ENCODE peak calls at places on chromosomes 5 and 9, in seven cellular contexts. W, P, B, G, J, T and X are unnamed samples.

GRCh38 chr5:32583582-32584232 is 1.6 kb upstream of the SUB1 start:
- DNase-seq in W (peak), P (no peak), B (no peak), G (no peak), J (no peak), T (peak), X (no peak)

GRCh38 chr9:89863141-89863540 is 258.3 kb downstream of the GADD45G start:
- DNase-seq in W (no peak), P (no peak), B (no peak), G (no peak), J (no peak), T (no peak), X (no peak)

GRCh38 chr5:9388941-9389674 is 156.8 kb downstream of the SEMA5A start:
- DNase-seq in W (no peak), P (no peak), B (no peak), G (no peak), J (no peak), T (no peak), X (no peak)

GRCh38 chr5:14914603-14915277 is 43.2 kb upstream of the ANKH start:
- DNase-seq in W (no peak), P (peak), B (no peak), G (peak), J (no peak), T (no peak), X (no peak)

GRCh38 chr5:163696270-163696887 is 191.0 kb downstream of the MAT2B start:
- DNase-seq in W (peak), P (peak), B (peak), G (peak), J (peak), T (no peak), X (no peak)

GRCh38 chr9:32705059-32705458 is 69.6 kb upstream of the TAF1L start:
- DNase-seq in W (no peak), P (peak), B (no peak), G (peak), J (no peak), T (no peak), X (no peak)

GRCh38 chr9:89483592-89484474 is 14.1 kb downstream of the SEMA4D start:
- DNase-seq in W (peak), P (no peak), B (no peak), G (no peak), J (no peak), T (peak), X (no peak)

GRCh38 chr9:99720455-99721050 is 101.1 kb upstream of the NR4A3 start:
- DNase-seq in W (no peak), P (peak), B (no peak), G (peak), J (no peak), T (no peak), X (no peak)

GRCh38 chr9:124481115-124481514 is 26.1 kb downstream of the NR5A1 start:
- DNase-seq in W (no peak), P (no peak), B (no peak), G (no peak), J (no peak), T (no peak), X (no peak)

GRCh38 chr5:59600998-59601397 is 292.5 kb downstream of the PDE4D start:
- DNase-seq in W (no peak), P (no peak), B (no peak), G (no peak), J (no peak), T (no peak), X (no peak)

GRCh38 chr5:54944364-54944763 is 41.0 kb downstream of the ESM1 start:
- DNase-seq in W (peak), P (peak), B (peak), G (peak), J (no peak), T (no peak), X (no peak)

GRCh38 chr5:10046681-10047080 is 203.0 kb downstream of the ATPSCKMT start:
- DNase-seq in W (no peak), P (no peak), B (no peak), G (no peak), J (no peak), T (no peak), X (no peak)

GRCh38 chr9:112367465-112367864 is 12.4 kb upstream of the HSDL2 start:
- DNase-seq in W (no peak), P (no peak), B (no peak), G (no peak), J (no peak), T (no peak), X (no peak)

GRCh38 chr5:34015120-34015807 is 7.4 kb upstream of the AMACR start:
- DNase-seq in W (peak), P (no peak), B (no peak), G (no peak), J (no peak), T (no peak), X (no peak)

DNA sequence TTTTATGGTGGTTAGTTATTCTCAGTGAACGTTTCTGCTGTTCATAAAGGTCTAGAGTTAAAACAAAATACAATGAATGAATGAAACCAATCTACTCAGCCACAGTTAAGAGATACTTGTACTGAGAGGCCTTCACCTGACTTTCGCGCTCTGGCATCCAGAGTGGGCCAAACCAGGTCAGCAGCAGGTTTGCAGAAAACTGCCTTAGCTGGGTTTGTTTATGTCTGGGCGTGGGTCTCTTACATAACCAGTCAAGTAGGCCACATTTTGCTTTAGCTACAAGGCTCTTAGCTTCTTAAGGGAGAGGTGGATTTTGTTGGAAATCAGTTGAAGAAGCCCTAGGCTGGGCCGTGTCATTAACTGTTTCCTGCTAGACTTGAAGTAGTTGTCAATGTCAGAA is 200.3 kb downstream of the ARHGEF28 start:
- DNase-seq in W (no peak), P (no peak), B (no peak), G (no peak), J (no peak), T (no peak), X (no peak)
- H3K4me3 ChIP-seq in W (no peak), P (no peak), B (no peak), G (no peak), J (no peak), T (no peak), X (no peak)

GRCh38 chr5:116272281-116272941 is 187.6 kb downstream of the COMMD10 start:
- DNase-seq in W (no peak), P (peak), B (no peak), G (peak), J (no peak), T (no peak), X (no peak)
- TF ChIP-seq CTCF in W (no peak), P (peak), B (no peak), G (peak), J (no peak), T (no peak), X (no peak)

DNA sequence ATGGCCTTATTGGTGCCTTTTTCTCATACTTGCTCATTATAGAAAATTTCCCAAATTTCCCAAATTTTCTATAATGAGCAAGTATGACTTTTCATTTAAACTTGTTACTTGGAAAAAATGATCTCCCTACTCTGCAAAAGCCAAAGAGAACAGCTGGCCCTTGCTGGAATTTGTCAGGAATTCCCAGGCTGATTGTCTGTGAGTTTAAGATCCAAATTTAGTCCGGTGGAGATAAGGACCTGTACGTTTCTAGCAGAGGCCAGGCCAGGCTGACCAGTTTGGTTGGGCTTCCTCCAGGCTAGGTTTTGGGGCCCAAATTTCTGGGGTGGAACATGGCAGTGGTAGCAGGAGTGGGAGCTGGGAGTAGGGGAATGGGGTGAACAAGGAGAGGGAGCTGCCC is 51.9 kb downstream of the NEURL1B start:
- DNase-seq in W (no peak), P (peak), B (no peak), G (peak), J (no peak), T (no peak), X (no peak)
- H3K4me3 ChIP-seq in W (no peak), P (no peak), B (no peak), G (no peak), J (no peak), T (no peak), X (no peak)

GRCh38 chr9:38066907-38067610 is 2.0 kb downstream of the SHB start:
- DNase-seq in W (peak), P (peak), B (no peak), G (peak), J (peak), T (peak), X (peak)

GRCh38 chr9:38067611-38067891 is 1.5 kb downstream of the SHB start:
- DNase-seq in W (no peak), P (no peak), B (no peak), G (no peak), J (no peak), T (peak), X (no peak)

GRCh38 chr9:38064842-38065368 is 4.1 kb downstream of the SHB start:
- DNase-seq in W (no peak), P (no peak), B (no peak), G (no peak), J (no peak), T (no peak), X (no peak)

GRCh38 chr9:38065369-38066075 is 3.5 kb downstream of the SHB start:
- DNase-seq in W (no peak), P (no peak), B (no peak), G (no peak), J (no peak), T (no peak), X (no peak)

GRCh38 chr9:38066167-38066906 is 2.7 kb downstream of the SHB start:
- DNase-seq in W (peak), P (no peak), B (no peak), G (no peak), J (peak), T (no peak), X (no peak)
- TF ChIP-seq CTCF in W (no peak), P (no peak), B (no peak), G (peak), J (no peak), T (no peak), X (peak)

DNA sequence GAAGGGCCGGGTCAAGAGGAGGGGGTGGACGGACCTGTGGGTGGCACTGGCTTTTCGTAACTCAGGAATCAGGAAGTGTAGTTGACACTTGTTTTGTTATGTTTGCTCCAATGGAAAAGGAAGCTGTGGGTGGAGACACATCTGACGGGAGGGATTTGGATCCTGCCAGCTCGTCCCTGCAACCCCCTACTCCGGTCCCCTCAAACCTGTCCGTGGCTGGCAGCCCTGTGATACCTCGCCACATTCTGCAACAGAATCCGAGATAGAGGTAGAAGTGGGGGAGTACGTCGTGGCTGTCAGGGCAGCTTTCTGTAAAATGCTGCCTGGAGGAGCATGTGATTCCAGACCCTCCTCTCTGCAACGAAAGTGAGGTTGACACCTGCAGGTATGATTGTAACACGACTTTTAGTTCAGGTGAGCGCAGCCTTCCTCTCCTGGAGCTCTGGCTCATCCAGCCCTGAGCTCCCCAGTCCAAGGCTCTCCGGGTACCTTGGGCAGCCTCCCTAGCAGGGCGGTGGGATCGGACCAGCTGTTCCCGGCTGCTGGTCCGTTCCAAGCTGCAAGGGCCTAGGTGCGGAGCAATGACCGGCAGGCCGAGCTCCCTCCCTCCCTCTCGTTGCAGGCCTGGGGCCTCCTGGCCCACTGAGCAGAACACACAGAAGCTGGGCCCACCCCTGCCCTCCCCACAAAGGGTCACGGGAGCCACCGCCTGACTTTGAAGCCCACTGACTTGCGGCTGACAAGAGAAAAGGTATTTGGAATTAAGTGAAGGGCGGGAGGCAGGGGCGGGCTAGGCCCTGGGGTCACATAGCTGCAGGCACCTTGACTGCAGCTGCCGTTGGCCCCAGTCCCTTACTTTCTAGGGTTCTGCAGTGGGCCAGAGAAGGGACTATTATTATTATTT is 104.5 kb upstream of the IER5L start:
- DNase-seq in W (no peak), P (no peak), B (no peak), G (no peak), J (peak), T (no peak), X (no peak)
- H3K4me3 ChIP-seq in W (no peak), P (no peak), B (no peak), G (no peak), J (peak), T (peak), X (peak)

GRCh38 chr9:131094015-131094414 is 2.3 kb upstream of the AIF1L start:
- DNase-seq in W (no peak), P (no peak), B (no peak), G (no peak), J (no peak), T (no peak), X (no peak)

GRCh38 chr9:131097259-131097947 is 1.1 kb downstream of the AIF1L start:
- DNase-seq in W (no peak), P (no peak), B (no peak), G (no peak), J (no peak), T (no peak), X (no peak)

GRCh38 chr9:131096490-131097258 is at the start of gene AIF1L:
- DNase-seq in W (peak), P (no peak), B (no peak), G (no peak), J (peak), T (peak), X (no peak)

GRCh38 chr9:131094622-131095021 is 1.7 kb upstream of the AIF1L start:
- DNase-seq in W (peak), P (no peak), B (no peak), G (peak), J (no peak), T (no peak), X (no peak)

GRCh38 chr9:131095666-131096489 is 453 bp upstream of the AIF1L start:
- DNase-seq in W (peak), P (peak), B (peak), G (no peak), J (peak), T (peak), X (no peak)
- TF ChIP-seq CTCF in W (no peak), P (no peak), B (no peak), G (no peak), J (no peak), T (no peak), X (peak)

GRCh38 chr5:150155258-150156032 is at the start of gene PDGFRB:
- DNase-seq in W (peak), P (peak), B (no peak), G (peak), J (peak), T (peak), X (peak)
- H3K4me3 ChIP-seq in W (no peak), P (peak), B (no peak), G (peak), J (peak), T (peak), X (peak)

GRCh38 chr9:119365291-119366027 is 3.8 kb downstream of the BRINP1 start:
- DNase-seq in W (peak), P (peak), B (peak), G (peak), J (no peak), T (no peak), X (no peak)
- TF ChIP-seq CTCF in W (no peak), P (peak), B (peak), G (peak), J (peak), T (no peak), X (no peak)